ENCODE peak calls at places on chromosomes 1 and 21, in six cellular contexts. V, A, D, U, I and E are unnamed samples.

GRCh38 chr1:12525311-12526181 is 92.5 kb downstream of the DHRS3 start:
- DNase-seq in A (no peak), U (peak), D (no peak), I (peak), V (peak), E (peak)

GRCh38 chr1:58107943-58108342 is 438.6 kb downstream of the OMA1 start:
- DNase-seq in U (no peak), D (no peak), V (no peak), A (no peak), I (no peak), E (no peak)

GRCh38 chr1:17502326-17502778 is 37.1 kb upstream of the ARHGEF10L start:
- DNase-seq in A (peak), V (peak), U (peak), I (peak), D (peak), E (peak)

GRCh38 chr1:61293197-61293596 is 210.8 kb downstream of the NFIA start:
- DNase-seq in I (no peak), D (no peak), U (peak), V (no peak), A (no peak), E (no peak)

GRCh38 chr1:198794498-198794897 is 155.7 kb downstream of the PTPRC start:
- DNase-seq in A (no peak), D (no peak), V (no peak), U (peak), I (no peak), E (peak)

GRCh38 chr21:35020446-35020845 is 28.7 kb downstream of the RUNX1 start:
- DNase-seq in D (no peak), U (no peak), A (no peak), I (no peak), V (peak), E (no peak)

GRCh38 chr1:182206628-182207239 is 145.2 kb upstream of the ZNF648 start:
- DNase-seq in D (peak), V (peak), I (peak), U (no peak), A (peak), E (no peak)

GRCh38 chr1:241391926-241392710 is 35.1 kb upstream of the RGS7 start:
- DNase-seq in I (no peak), U (no peak), V (no peak), A (no peak), D (no peak), E (no peak)

GRCh38 chr1:19758227-19758830 is 41.4 kb downstream of the TMCO4 start:
- DNase-seq in I (peak), D (peak), A (no peak), U (peak), V (no peak), E (peak)

DNA sequence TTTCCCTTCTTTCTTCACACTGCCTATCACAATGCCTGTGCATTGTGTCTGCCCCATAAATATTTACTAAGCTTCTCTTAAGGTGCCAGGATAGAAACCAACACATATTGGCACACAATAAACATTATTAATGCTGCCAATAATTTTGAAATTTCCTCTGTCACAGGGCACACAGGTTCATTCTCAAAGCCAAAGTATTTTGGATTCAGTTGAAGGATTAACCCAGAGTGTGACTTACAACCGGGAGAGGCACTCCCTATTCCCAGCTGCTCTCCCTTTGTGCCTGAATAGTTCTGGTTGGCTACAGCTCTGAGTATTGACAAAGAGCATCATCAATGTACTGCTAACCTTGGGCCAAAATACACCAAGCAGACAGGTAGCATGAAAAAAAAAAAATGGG is 46.6 kb upstream of the ATP1A1 start:
- DNase-seq in A (no peak), I (no peak), D (no peak), V (no peak), U (no peak), E (no peak)
- H3K4me3 ChIP-seq in A (no peak), I (no peak), D (no peak), V (no peak), U (no peak), E (no peak)

GRCh38 chr1:117606608-117607261 is 887 bp downstream of the TENT5C start:
- DNase-seq in D (peak), A (peak), V (peak), U (peak), I (peak), E (peak)
- TF ChIP-seq CTCF in D (no peak), A (no peak), V (no peak), U (no peak), I (no peak), E (no peak)

DNA sequence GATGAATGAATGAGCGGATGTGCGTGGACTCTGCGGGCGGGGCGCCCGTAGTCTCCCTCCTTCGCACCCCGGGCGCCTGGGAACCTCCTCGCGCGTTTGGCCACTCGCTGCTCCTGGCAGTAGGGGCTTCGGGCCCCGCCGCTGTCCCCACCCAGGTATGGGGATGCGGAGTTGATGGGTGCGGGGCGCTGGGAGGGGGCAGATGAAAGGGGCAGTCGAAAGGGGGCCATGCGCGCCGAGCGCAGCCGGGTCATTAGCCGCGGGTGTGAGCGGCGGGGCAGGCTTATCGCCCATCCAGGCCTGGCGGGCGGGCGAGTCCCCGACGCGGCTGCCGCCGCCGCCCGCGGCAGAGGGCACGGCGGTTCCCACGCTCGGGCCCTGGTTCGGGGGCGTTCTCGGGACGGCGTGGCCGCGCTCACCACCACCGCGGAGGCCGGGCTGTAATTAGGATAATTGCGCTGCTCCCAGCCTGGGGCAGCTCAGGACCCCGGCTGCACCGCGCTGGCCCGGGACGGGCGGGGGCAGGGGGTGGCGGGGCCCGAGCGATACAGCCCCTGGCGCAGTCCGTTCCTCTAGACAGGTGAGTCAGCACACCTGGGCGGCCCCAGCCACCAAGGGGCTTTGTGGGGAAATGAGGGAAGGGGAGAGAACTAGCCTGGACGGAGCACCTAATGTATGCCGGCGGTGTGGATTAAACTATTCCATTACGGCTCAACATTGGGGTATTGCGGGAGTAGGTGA is 22.1 kb upstream of the CITED4 start:
- DNase-seq in I (no peak), U (no peak), D (no peak), V (no peak), A (no peak), E (no peak)
- H3K4me3 ChIP-seq in I (no peak), U (no peak), D (peak), V (peak), A (peak), E (no peak)

DNA sequence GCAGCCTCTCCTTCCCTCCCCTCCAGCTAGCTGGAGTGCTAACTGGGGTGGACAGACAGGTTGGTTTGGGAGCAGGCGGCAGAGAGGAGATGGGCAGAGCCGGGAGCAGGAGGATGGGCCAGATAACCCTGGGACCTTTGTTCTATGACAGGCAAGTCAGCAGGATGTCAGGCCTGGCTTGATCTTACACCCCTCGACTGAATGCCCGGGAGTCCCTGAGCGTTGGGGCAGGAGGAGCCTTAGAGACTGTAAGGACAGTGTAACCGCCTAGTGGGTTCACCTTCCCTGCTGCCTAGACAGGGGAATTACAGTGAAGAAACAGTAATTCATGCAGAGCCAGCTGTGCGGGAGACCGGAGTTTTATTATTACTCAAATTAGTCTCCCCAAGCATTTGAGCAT is 60.2 kb downstream of the MDM4 start:
- DNase-seq in D (peak), U (no peak), V (no peak), A (no peak), I (no peak), E (no peak)
- TF ChIP-seq CTCF in D (no peak), U (no peak), V (no peak), A (no peak), I (no peak), E (no peak)

GRCh38 chr21:42562816-42563215 is 49.2 kb downstream of the SLC37A1 start:
- DNase-seq in I (no peak), U (no peak), V (peak), D (no peak), A (no peak), E (no peak)
- H3K4me3 ChIP-seq in I (no peak), U (no peak), V (no peak), D (no peak), A (no peak), E (no peak)

GRCh38 chr1:234280500-234280899 is 92.8 kb upstream of the COA6 start:
- DNase-seq in A (no peak), U (no peak), D (no peak), I (no peak), V (no peak), E (no peak)

GRCh38 chr1:234286206-234286605 is 87.0 kb upstream of the COA6 start:
- DNase-seq in I (no peak), D (no peak), V (no peak), U (no peak), A (no peak), E (no peak)

GRCh38 chr1:234279021-234279420 is 94.2 kb upstream of the COA6 start:
- DNase-seq in I (no peak), V (no peak), A (no peak), D (no peak), U (no peak), E (no peak)

GRCh38 chr1:234277161-234277868 is 95.9 kb upstream of the COA6 start:
- DNase-seq in A (no peak), V (no peak), U (no peak), I (no peak), D (no peak), E (no peak)

GRCh38 chr1:234281826-234282489 is 91.3 kb upstream of the COA6 start:
- DNase-seq in I (peak), U (no peak), D (peak), A (no peak), V (no peak), E (no peak)
- TF ChIP-seq CTCF in I (no peak), U (no peak), D (no peak), A (no peak), V (no peak), E (no peak)

GRCh38 chr1:27536004-27536757 is 46.2 kb upstream of the WASF2 start:
- DNase-seq in U (no peak), I (no peak), A (no peak), D (no peak), V (no peak), E (no peak)

GRCh38 chr1:27538793-27539192 is 48.8 kb upstream of the WASF2 start:
- DNase-seq in I (no peak), V (no peak), D (no peak), A (no peak), U (peak), E (peak)

GRCh38 chr1:27536767-27537166 is 46.8 kb upstream of the WASF2 start:
- DNase-seq in D (peak), I (peak), V (no peak), U (peak), A (peak), E (peak)

GRCh38 chr1:27542463-27543273 is 52.7 kb upstream of the WASF2 start:
- DNase-seq in I (peak), V (peak), U (peak), A (peak), D (no peak), E (peak)

DNA sequence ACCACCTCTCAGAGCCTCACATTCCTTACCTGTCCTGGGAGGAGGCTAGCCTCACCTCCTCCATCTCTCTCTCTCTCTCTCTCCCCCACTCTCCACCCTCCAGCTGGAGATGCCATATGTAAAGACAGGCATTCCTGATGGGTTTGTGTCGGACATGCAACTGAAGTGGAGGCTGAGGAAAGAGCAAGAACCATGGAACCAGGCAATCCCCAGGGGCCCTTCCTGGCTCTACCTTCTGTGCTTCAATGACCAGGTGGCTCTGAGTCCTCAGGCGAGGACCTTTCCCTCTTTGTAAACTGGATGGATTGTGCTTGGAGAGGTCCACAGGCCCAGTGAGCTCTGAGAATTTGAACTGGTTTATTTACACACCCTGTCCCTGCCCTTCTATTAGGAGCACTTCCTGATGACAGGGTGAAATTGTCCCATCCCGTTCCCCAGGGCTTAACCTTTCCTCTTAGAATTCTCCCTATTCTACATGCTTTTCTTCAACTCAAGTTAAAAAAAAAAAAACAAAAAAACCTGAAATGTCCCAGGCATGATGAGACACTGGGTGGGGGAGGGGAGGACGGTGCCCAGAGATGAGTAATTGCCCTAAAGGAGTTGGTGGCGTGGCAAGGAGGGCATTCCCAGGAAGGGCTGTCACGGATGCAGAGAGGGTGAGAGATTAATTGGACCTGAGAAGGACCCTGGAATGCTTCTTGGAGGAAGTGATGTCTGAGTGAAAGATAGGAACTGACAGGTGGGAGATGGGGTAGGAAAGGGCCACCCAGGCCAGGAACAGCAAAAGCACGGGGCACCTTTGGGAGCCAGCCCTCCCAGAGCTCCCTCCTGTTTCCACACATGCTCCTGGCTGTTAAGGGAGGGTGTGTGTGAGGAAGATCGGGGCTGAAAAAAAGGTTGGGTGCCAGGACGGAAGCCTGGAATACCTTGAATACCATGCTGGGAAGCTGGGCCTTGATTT is 50.2 kb upstream of the WASF2 start:
- DNase-seq in I (no peak), D (no peak), A (no peak), U (peak), V (no peak), E (peak)
- H3K4me3 ChIP-seq in I (no peak), D (no peak), A (no peak), U (no peak), V (no peak), E (no peak)

DNA sequence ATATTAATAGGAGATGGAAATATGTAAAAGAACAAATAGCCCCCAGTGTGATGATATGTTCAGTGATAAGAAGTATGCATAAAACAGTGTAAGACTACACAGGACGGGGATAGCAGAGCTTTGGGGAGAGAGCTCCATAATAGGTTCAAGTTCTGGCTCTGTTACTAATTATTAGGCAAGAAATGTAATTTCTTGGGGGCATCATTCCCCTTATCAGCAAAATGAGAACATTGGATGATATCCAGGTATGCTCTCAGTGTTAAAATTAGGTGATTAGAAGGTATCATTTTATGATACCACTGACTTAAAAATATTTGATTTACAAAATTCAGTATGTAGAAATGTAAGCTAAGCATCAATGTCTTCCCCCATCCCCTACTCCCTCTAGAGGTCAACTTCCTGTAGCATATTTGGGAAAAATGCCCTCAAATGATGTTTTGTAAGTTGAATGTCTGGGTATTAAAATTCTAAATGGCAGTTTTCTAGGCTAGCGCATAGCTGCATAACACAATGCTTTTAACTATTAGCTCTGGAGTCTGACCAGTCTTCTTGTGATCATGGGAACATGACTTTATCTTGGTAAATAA is 585.7 kb upstream of the CAMK1G start:
- DNase-seq in V (no peak), A (no peak), U (peak), I (peak), D (no peak), E (peak)
- TF ChIP-seq CTCF in V (no peak), A (no peak), U (peak), I (peak), D (peak), E (peak)

GRCh38 chr1:10530756-10531155 is 56.0 kb downstream of the PEX14 start:
- DNase-seq in U (peak), D (no peak), V (no peak), A (no peak), I (no peak), E (peak)
- H3K4me3 ChIP-seq in U (peak), D (peak), V (no peak), A (no peak), I (no peak), E (no peak)

DNA sequence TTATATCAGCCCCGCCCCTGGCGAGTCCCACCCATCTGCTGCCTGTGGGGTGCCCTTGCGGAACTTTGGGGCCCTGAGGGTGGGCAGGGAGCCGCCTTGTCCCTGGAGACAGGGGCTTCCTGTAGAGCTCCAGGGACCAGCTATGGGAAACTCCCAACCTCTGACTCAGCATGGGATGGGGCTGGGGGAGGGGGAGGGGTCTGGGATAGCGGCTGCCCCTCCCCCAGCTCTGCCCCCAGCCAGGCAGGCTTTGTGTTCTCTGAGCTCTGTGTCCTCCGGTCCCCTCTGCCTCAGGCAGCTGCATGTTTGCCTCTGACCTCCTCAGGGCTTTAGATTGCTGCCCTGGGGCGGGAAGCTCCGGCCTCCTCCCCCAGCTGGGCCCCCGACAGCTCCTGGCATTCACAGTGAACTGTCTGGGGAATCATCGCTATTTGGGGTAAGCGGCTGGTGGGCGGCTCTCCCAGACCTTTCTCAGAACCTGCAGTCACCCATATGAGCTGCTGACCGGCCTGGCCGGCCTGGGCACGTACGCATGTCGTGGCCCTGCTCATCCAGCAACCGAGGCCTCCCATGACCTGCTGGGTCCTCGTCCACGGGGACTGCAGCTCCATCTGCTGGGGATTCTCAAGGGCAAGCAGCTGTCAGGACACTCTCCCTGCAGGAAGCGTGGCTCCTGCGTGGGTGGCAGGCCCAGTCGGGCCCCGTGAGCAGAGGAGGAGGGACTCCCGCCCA is 17.1 kb downstream of the ARHGEF16 start:
- DNase-seq in I (peak), D (peak), U (peak), A (peak), V (no peak), E (peak)
- TF ChIP-seq CTCF in I (peak), D (peak), U (peak), A (peak), V (no peak), E (peak)